ENCODE peak calls at places on chromosome 7, in six cellular contexts. One of them, this sample, is unnamed.

GRCh38 chr7:5484921-5485320 is 61.3 kb upstream of the TNRC18 start:
- DNase-seq in HCT116: no peak
- DNase-seq in PC-9: no peak
- DNase-seq in GM23338: no peak
- DNase-seq in GM23248: no peak
- DNase-seq in PC-3: no peak
- DNase-seq in this sample: no peak

GRCh38 chr7:106309352-106309751 is 24.6 kb upstream of the NAMPT start:
- DNase-seq in HCT116: no peak
- DNase-seq in PC-9: no peak
- DNase-seq in GM23338: no peak
- DNase-seq in GM23248: peak; percentile 15
- DNase-seq in PC-3: no peak
- DNase-seq in this sample: no peak

GRCh38 chr7:710161-710560 is 16.3 kb upstream of the DNAAF5 start:
- DNase-seq in HCT116: no peak
- DNase-seq in PC-9: no peak
- DNase-seq in GM23338: no peak
- DNase-seq in GM23248: no peak
- DNase-seq in PC-3: no peak
- DNase-seq in this sample: no peak

GRCh38 chr7:31938650-31939049 is 131.6 kb downstream of the PDE1C start:
- DNase-seq in HCT116: no peak
- DNase-seq in PC-9: no peak
- DNase-seq in GM23338: peak; percentile 15
- DNase-seq in GM23248: peak; percentile 73
- DNase-seq in PC-3: peak; percentile 85
- DNase-seq in this sample: peak; percentile 63

GRCh38 chr7:24743471-24743870 is 13.8 kb downstream of the GSDME start:
- DNase-seq in HCT116: no peak
- DNase-seq in PC-9: no peak
- DNase-seq in GM23338: no peak
- DNase-seq in GM23248: no peak
- DNase-seq in PC-3: no peak
- DNase-seq in this sample: no peak

GRCh38 chr7:68720722-68721121 is 877.6 kb upstream of the AUTS2 start:
- DNase-seq in HCT116: no peak
- DNase-seq in PC-9: no peak
- DNase-seq in GM23338: no peak
- DNase-seq in GM23248: no peak
- DNase-seq in PC-3: no peak
- DNase-seq in this sample: peak; percentile 11

GRCh38 chr7:71486856-71487628 is 355.1 kb downstream of the GALNT17 start:
- DNase-seq in HCT116: no peak
- DNase-seq in PC-9: no peak
- DNase-seq in GM23338: no peak
- DNase-seq in GM23248: peak; percentile 98
- DNase-seq in PC-3: no peak
- DNase-seq in this sample: peak; percentile 79

GRCh38 chr7:50306491-50307367 is 2.2 kb downstream of the IKZF1 start:
- DNase-seq in HCT116: no peak
- DNase-seq in PC-9: no peak
- DNase-seq in GM23338: no peak
- DNase-seq in GM23248: no peak
- DNase-seq in PC-3: no peak
- DNase-seq in this sample: no peak

GRCh38 chr7:92590711-92591310 is 621 bp upstream of the FAM133B start:
- DNase-seq in HCT116: no peak
- DNase-seq in PC-9: no peak
- DNase-seq in GM23338: no peak
- DNase-seq in GM23248: no peak
- DNase-seq in PC-3: no peak
- DNase-seq in this sample: no peak

GRCh38 chr7:54015251-54015650 is 526.9 kb upstream of the VSTM2A start:
- DNase-seq in HCT116: no peak
- DNase-seq in PC-9: no peak
- DNase-seq in GM23338: no peak
- DNase-seq in GM23248: no peak
- DNase-seq in PC-3: no peak
- DNase-seq in this sample: no peak

GRCh38 chr7:135911091-135911490 is 66.1 kb downstream of the MTPN start:
- DNase-seq in HCT116: no peak
- DNase-seq in PC-9: no peak
- DNase-seq in GM23338: no peak
- DNase-seq in GM23248: no peak
- DNase-seq in PC-3: no peak
- DNase-seq in this sample: no peak

GRCh38 chr7:79240413-79240812 is 213.1 kb downstream of the MAGI2 start:
- DNase-seq in HCT116: no peak
- DNase-seq in PC-9: no peak
- DNase-seq in GM23338: no peak
- DNase-seq in GM23248: no peak
- DNase-seq in PC-3: no peak
- DNase-seq in this sample: peak; percentile 16

GRCh38 chr7:38748056-38748610 is 117.0 kb upstream of the AMPH start:
- DNase-seq in HCT116: no peak
- DNase-seq in PC-9: no peak
- DNase-seq in GM23338: peak; percentile 27
- DNase-seq in GM23248: peak; percentile 57
- DNase-seq in PC-3: peak; percentile 54
- DNase-seq in this sample: peak; percentile 27

GRCh38 chr7:7862393-7862792 is 106.2 kb upstream of the GLCCI1 start:
- DNase-seq in HCT116: no peak
- DNase-seq in PC-9: no peak
- DNase-seq in GM23338: no peak
- DNase-seq in GM23248: no peak
- DNase-seq in PC-3: peak; percentile 7
- DNase-seq in this sample: peak; percentile 47

GRCh38 chr7:75868153-75868552 is 10.7 kb upstream of the RHBDD2 start:
- DNase-seq in HCT116: no peak
- DNase-seq in PC-9: no peak
- DNase-seq in GM23338: no peak
- DNase-seq in GM23248: no peak
- DNase-seq in PC-3: no peak
- DNase-seq in this sample: no peak

GRCh38 chr7:133858311-133858710 is 268.8 kb upstream of the LRGUK start:
- DNase-seq in HCT116: no peak
- DNase-seq in PC-9: no peak
- DNase-seq in GM23338: no peak
- DNase-seq in GM23248: no peak
- DNase-seq in PC-3: no peak
- DNase-seq in this sample: no peak

GRCh38 chr7:147311332-147311731 is 1194.7 kb downstream of the CNTNAP2 start:
- DNase-seq in HCT116: no peak
- DNase-seq in PC-9: no peak
- DNase-seq in GM23338: no peak
- DNase-seq in GM23248: no peak
- DNase-seq in PC-3: no peak
- DNase-seq in this sample: no peak

GRCh38 chr7:114508096-114508495 is 93.5 kb downstream of the FOXP2 start:
- DNase-seq in HCT116: no peak
- DNase-seq in PC-9: no peak
- DNase-seq in GM23338: no peak
- DNase-seq in GM23248: peak; percentile 58
- DNase-seq in PC-3: no peak
- DNase-seq in this sample: peak; percentile 57

GRCh38 chr7:36387437-36388345 is 2.0 kb upstream of the ANLN start:
- DNase-seq in HCT116: peak; percentile 48
- DNase-seq in PC-9: peak; percentile 41
- DNase-seq in GM23338: no peak
- DNase-seq in GM23248: no peak
- DNase-seq in PC-3: peak; percentile 59
- DNase-seq in this sample: no peak

GRCh38 chr7:47886412-47886811 is 61.9 kb downstream of the PKD1L1 start:
- DNase-seq in HCT116: no peak
- DNase-seq in PC-9: no peak
- DNase-seq in GM23338: no peak
- DNase-seq in GM23248: no peak
- DNase-seq in PC-3: no peak
- DNase-seq in this sample: no peak

GRCh38 chr7:81736088-81736487 is 33.8 kb downstream of the HGF start:
- DNase-seq in HCT116: no peak
- DNase-seq in PC-9: no peak
- DNase-seq in GM23338: no peak
- DNase-seq in GM23248: no peak
- DNase-seq in PC-3: peak; percentile 79
- DNase-seq in this sample: peak; percentile 22

GRCh38 chr7:36037121-36037662 is 115.9 kb upstream of the EEPD1 start:
- DNase-seq in HCT116: no peak
- DNase-seq in PC-9: peak; percentile 94
- DNase-seq in GM23338: peak; percentile 13
- DNase-seq in GM23248: peak; percentile 75
- DNase-seq in PC-3: peak; percentile 99
- DNase-seq in this sample: peak; percentile 91

GRCh38 chr7:90723866-90724265 is 127.7 kb downstream of the CDK14 start:
- DNase-seq in HCT116: no peak
- DNase-seq in PC-9: no peak
- DNase-seq in GM23338: no peak
- DNase-seq in GM23248: no peak
- DNase-seq in PC-3: no peak
- DNase-seq in this sample: no peak

GRCh38 chr7:138004046-138004445 is 2.2 kb upstream of the CREB3L2 start:
- DNase-seq in HCT116: no peak
- DNase-seq in PC-9: no peak
- DNase-seq in GM23338: no peak
- DNase-seq in GM23248: no peak
- DNase-seq in PC-3: no peak
- DNase-seq in this sample: no peak

GRCh38 chr7:39617010-39617409 is 6.4 kb upstream of the RALA start:
- DNase-seq in HCT116: no peak
- DNase-seq in PC-9: no peak
- DNase-seq in GM23338: no peak
- DNase-seq in GM23248: peak; percentile 74
- DNase-seq in PC-3: peak; percentile 41
- DNase-seq in this sample: peak; percentile 74

GRCh38 chr7:140639366-140640053 is 1.1 kb downstream of the DENND2A start:
- DNase-seq in HCT116: no peak
- DNase-seq in PC-9: no peak
- DNase-seq in GM23338: peak; percentile 51
- DNase-seq in GM23248: peak; percentile 78
- DNase-seq in PC-3: peak; percentile 29
- DNase-seq in this sample: peak; percentile 71
- TF ChIP-seq EZH2 in HCT116: no peak
- TF ChIP-seq EZH2 in PC-9: no peak
- TF ChIP-seq EZH2 in GM23338: no peak
- TF ChIP-seq EZH2 in GM23248: no peak
- TF ChIP-seq EZH2 in PC-3: no peak
- TF ChIP-seq EZH2 in this sample: no peak

GRCh38 chr7:130346339-130346905 is 1.8 kb downstream of the CPA5 start:
- DNase-seq in HCT116: no peak
- DNase-seq in PC-9: no peak
- DNase-seq in GM23338: no peak
- DNase-seq in GM23248: no peak
- DNase-seq in PC-3: no peak
- DNase-seq in this sample: no peak
- H3K27ac ChIP-seq in HCT116: no peak overlapping the region
- H3K27ac ChIP-seq in PC-9: no peak overlapping the region
- H3K27ac ChIP-seq in GM23338: no peak overlapping the region
- H3K27ac ChIP-seq in GM23248: no peak overlapping the region
- H3K27ac ChIP-seq in PC-3: no peak overlapping the region
- H3K27ac ChIP-seq in this sample: no peak overlapping the region

GRCh38 chr7:157545681-157546060 is 208.9 kb downstream of the DNAJB6 start:
- DNase-seq in HCT116: no peak
- DNase-seq in PC-9: no peak
- DNase-seq in GM23338: no peak
- DNase-seq in GM23248: no peak
- DNase-seq in PC-3: no peak
- DNase-seq in this sample: no peak
- TF ChIP-seq EZH2 in HCT116: no peak
- TF ChIP-seq EZH2 in PC-9: no peak
- TF ChIP-seq EZH2 in GM23338: no peak
- TF ChIP-seq EZH2 in GM23248: no peak
- TF ChIP-seq EZH2 in PC-3: no peak
- TF ChIP-seq EZH2 in this sample: no peak

GRCh38 chr7:45198986-45199385 is 41.4 kb downstream of the RAMP3 start:
- DNase-seq in HCT116: no peak
- DNase-seq in PC-9: no peak
- DNase-seq in GM23338: no peak
- DNase-seq in GM23248: no peak
- DNase-seq in PC-3: no peak
- DNase-seq in this sample: no peak

GRCh38 chr7:45199506-45199905 is 41.9 kb downstream of the RAMP3 start:
- DNase-seq in HCT116: no peak
- DNase-seq in PC-9: no peak
- DNase-seq in GM23338: no peak
- DNase-seq in GM23248: no peak
- DNase-seq in PC-3: no peak
- DNase-seq in this sample: no peak

GRCh38 chr7:45202618-45203017 is 45.0 kb downstream of the RAMP3 start:
- DNase-seq in HCT116: no peak
- DNase-seq in PC-9: no peak
- DNase-seq in GM23338: no peak
- DNase-seq in GM23248: no peak
- DNase-seq in PC-3: no peak
- DNase-seq in this sample: no peak

GRCh38 chr7:45203459-45203858 is 45.9 kb downstream of the RAMP3 start:
- DNase-seq in HCT116: no peak
- DNase-seq in PC-9: no peak
- DNase-seq in GM23338: no peak
- DNase-seq in GM23248: no peak
- DNase-seq in PC-3: no peak
- DNase-seq in this sample: no peak

GRCh38 chr7:45203947-45204445 is 46.4 kb downstream of the RAMP3 start:
- DNase-seq in HCT116: no peak
- DNase-seq in PC-9: no peak
- DNase-seq in GM23338: no peak
- DNase-seq in GM23248: peak; percentile 57
- DNase-seq in PC-3: no peak
- DNase-seq in this sample: peak; percentile 83
- H3K27ac ChIP-seq in HCT116: no peak overlapping the region
- H3K27ac ChIP-seq in PC-9: no peak overlapping the region
- H3K27ac ChIP-seq in GM23338: no peak overlapping the region
- H3K27ac ChIP-seq in GM23248: no peak overlapping the region
- H3K27ac ChIP-seq in PC-3: no peak overlapping the region
- H3K27ac ChIP-seq in this sample: no peak overlapping the region

This sample was measured in fibroblast of lung.